ENCODE peak calls at places on chromosome 10, in eight cellular contexts. One of them, this sample, is unnamed.

GRCh38 chr10:88791924-88792323 is 10.6 kb upstream of the LIPM start:
- DNase-seq in Ammon's horn: no peak
- DNase-seq in epithelial cell of proximal tubule: no peak
- DNase-seq in GDM1: no peak
- DNase-seq in fibroblast of lung: no peak
- DNase-seq in foreskin keratinocyte: no peak
- DNase-seq in activated CD4-positive, alpha-beta T cell treated with anti-CD3 and anti-CD28 coated beads for 36 hours: peak; percentile 26
- DNase-seq in Daoy: peak; percentile 30
- DNase-seq in this sample: no peak

GRCh38 chr10:115814542-115814941 is 458.5 kb downstream of the GFRA1 start:
- DNase-seq in Ammon's horn: no peak
- DNase-seq in epithelial cell of proximal tubule: no peak
- DNase-seq in GDM1: no peak
- DNase-seq in fibroblast of lung: no peak
- DNase-seq in foreskin keratinocyte: no peak
- DNase-seq in activated CD4-positive, alpha-beta T cell treated with anti-CD3 and anti-CD28 coated beads for 36 hours: no peak
- DNase-seq in Daoy: no peak
- DNase-seq in this sample: no peak

GRCh38 chr10:119131512-119132240 is 27.8 kb downstream of the DENND10 start:
- DNase-seq in Ammon's horn: peak; percentile 53
- DNase-seq in epithelial cell of proximal tubule: peak; percentile 10
- DNase-seq in GDM1: no peak
- DNase-seq in fibroblast of lung: peak; percentile 71
- DNase-seq in foreskin keratinocyte: no peak
- DNase-seq in activated CD4-positive, alpha-beta T cell treated with anti-CD3 and anti-CD28 coated beads for 36 hours: peak; percentile 75
- DNase-seq in Daoy: peak; percentile 61
- DNase-seq in this sample: no peak

GRCh38 chr10:86968271-86968993 is at the start of gene ADIRF:
- DNase-seq in Ammon's horn: no peak
- DNase-seq in epithelial cell of proximal tubule: no peak
- DNase-seq in GDM1: no peak
- DNase-seq in fibroblast of lung: no peak
- DNase-seq in foreskin keratinocyte: no peak
- DNase-seq in activated CD4-positive, alpha-beta T cell treated with anti-CD3 and anti-CD28 coated beads for 36 hours: peak; percentile 22
- DNase-seq in Daoy: no peak
- DNase-seq in this sample: peak; percentile 1

GRCh38 chr10:100658269-100658668 is 87.1 kb upstream of the PAX2 start:
- DNase-seq in Ammon's horn: no peak
- DNase-seq in epithelial cell of proximal tubule: no peak
- DNase-seq in GDM1: no peak
- DNase-seq in fibroblast of lung: no peak
- DNase-seq in foreskin keratinocyte: no peak
- DNase-seq in activated CD4-positive, alpha-beta T cell treated with anti-CD3 and anti-CD28 coated beads for 36 hours: no peak
- DNase-seq in Daoy: no peak
- DNase-seq in this sample: no peak

GRCh38 chr10:114545071-114545470 is 113.0 kb downstream of the ABLIM1 start:
- DNase-seq in Ammon's horn: no peak
- DNase-seq in epithelial cell of proximal tubule: no peak
- DNase-seq in GDM1: no peak
- DNase-seq in fibroblast of lung: no peak
- DNase-seq in foreskin keratinocyte: no peak
- DNase-seq in activated CD4-positive, alpha-beta T cell treated with anti-CD3 and anti-CD28 coated beads for 36 hours: no peak
- DNase-seq in Daoy: no peak
- DNase-seq in this sample: no peak

GRCh38 chr10:132572545-132572937 is 35.0 kb downstream of the INPP5A start:
- DNase-seq in Ammon's horn: no peak
- DNase-seq in epithelial cell of proximal tubule: no peak
- DNase-seq in GDM1: no peak
- DNase-seq in fibroblast of lung: peak; percentile 31
- DNase-seq in foreskin keratinocyte: no peak
- DNase-seq in activated CD4-positive, alpha-beta T cell treated with anti-CD3 and anti-CD28 coated beads for 36 hours: no peak
- DNase-seq in Daoy: peak; percentile 46
- DNase-seq in this sample: no peak

GRCh38 chr10:2619927-2620326 is 447.4 kb upstream of the PFKP start:
- DNase-seq in Ammon's horn: no peak
- DNase-seq in epithelial cell of proximal tubule: no peak
- DNase-seq in GDM1: no peak
- DNase-seq in fibroblast of lung: no peak
- DNase-seq in foreskin keratinocyte: no peak
- DNase-seq in activated CD4-positive, alpha-beta T cell treated with anti-CD3 and anti-CD28 coated beads for 36 hours: no peak
- DNase-seq in Daoy: peak; percentile 64
- DNase-seq in this sample: no peak

GRCh38 chr10:3745582-3745981 is 39.4 kb downstream of the KLF6 start:
- DNase-seq in Ammon's horn: no peak
- DNase-seq in epithelial cell of proximal tubule: no peak
- DNase-seq in GDM1: no peak
- DNase-seq in fibroblast of lung: no peak
- DNase-seq in foreskin keratinocyte: no peak
- DNase-seq in activated CD4-positive, alpha-beta T cell treated with anti-CD3 and anti-CD28 coated beads for 36 hours: no peak
- DNase-seq in Daoy: no peak
- DNase-seq in this sample: no peak

GRCh38 chr10:92691042-92691590 is 1.4 kb downstream of the HHEX start:
- DNase-seq in Ammon's horn: peak; percentile 20
- DNase-seq in epithelial cell of proximal tubule: no peak
- DNase-seq in GDM1: no peak
- DNase-seq in fibroblast of lung: no peak
- DNase-seq in foreskin keratinocyte: no peak
- DNase-seq in activated CD4-positive, alpha-beta T cell treated with anti-CD3 and anti-CD28 coated beads for 36 hours: peak; percentile 16
- DNase-seq in Daoy: no peak
- DNase-seq in this sample: no peak

GRCh38 chr10:58280982-58281752 is 12.2 kb downstream of the CISD1 start:
- DNase-seq in Ammon's horn: no peak
- DNase-seq in epithelial cell of proximal tubule: no peak
- DNase-seq in GDM1: no peak
- DNase-seq in fibroblast of lung: no peak
- DNase-seq in foreskin keratinocyte: no peak
- DNase-seq in activated CD4-positive, alpha-beta T cell treated with anti-CD3 and anti-CD28 coated beads for 36 hours: no peak
- DNase-seq in Daoy: no peak
- DNase-seq in this sample: no peak

GRCh38 chr10:100345570-100346330 is 1.3 kb upstream of the SCD start:
- DNase-seq in Ammon's horn: no peak
- DNase-seq in epithelial cell of proximal tubule: peak; percentile 71
- DNase-seq in GDM1: no peak
- DNase-seq in fibroblast of lung: peak; percentile 64
- DNase-seq in foreskin keratinocyte: no peak
- DNase-seq in activated CD4-positive, alpha-beta T cell treated with anti-CD3 and anti-CD28 coated beads for 36 hours: no peak
- DNase-seq in Daoy: no peak
- DNase-seq in this sample: no peak

GRCh38 chr10:7593068-7593467 is 73.7 kb downstream of the ITIH5 start:
- DNase-seq in Ammon's horn: peak; percentile 35
- DNase-seq in epithelial cell of proximal tubule: no peak
- DNase-seq in GDM1: no peak
- DNase-seq in fibroblast of lung: peak; percentile 39
- DNase-seq in foreskin keratinocyte: no peak
- DNase-seq in activated CD4-positive, alpha-beta T cell treated with anti-CD3 and anti-CD28 coated beads for 36 hours: no peak
- DNase-seq in Daoy: no peak
- DNase-seq in this sample: no peak

GRCh38 chr10:102452672-102453340 is 1.5 kb upstream of the C10orf95 start:
- DNase-seq in Ammon's horn: peak; percentile 76
- DNase-seq in epithelial cell of proximal tubule: no peak
- DNase-seq in GDM1: no peak
- DNase-seq in fibroblast of lung: peak; percentile 68
- DNase-seq in foreskin keratinocyte: no peak
- DNase-seq in activated CD4-positive, alpha-beta T cell treated with anti-CD3 and anti-CD28 coated beads for 36 hours: peak; percentile 85
- DNase-seq in Daoy: peak; percentile 86
- DNase-seq in this sample: no peak

GRCh38 chr10:73647211-73647874 is 6.1 kb upstream of the MYOZ1 start:
- DNase-seq in Ammon's horn: peak; percentile 63
- DNase-seq in epithelial cell of proximal tubule: no peak
- DNase-seq in GDM1: no peak
- DNase-seq in fibroblast of lung: peak; percentile 56
- DNase-seq in foreskin keratinocyte: no peak
- DNase-seq in activated CD4-positive, alpha-beta T cell treated with anti-CD3 and anti-CD28 coated beads for 36 hours: peak; percentile 48
- DNase-seq in Daoy: no peak
- DNase-seq in this sample: peak; percentile 58

GRCh38 chr10:1280436-1281401 is 224.5 kb downstream of the WDR37 start:
- DNase-seq in Ammon's horn: no peak
- DNase-seq in epithelial cell of proximal tubule: no peak
- DNase-seq in GDM1: no peak
- DNase-seq in fibroblast of lung: no peak
- DNase-seq in foreskin keratinocyte: no peak
- DNase-seq in activated CD4-positive, alpha-beta T cell treated with anti-CD3 and anti-CD28 coated beads for 36 hours: no peak
- DNase-seq in Daoy: no peak
- DNase-seq in this sample: no peak

GRCh38 chr10:129491123-129491734 is 24.2 kb downstream of the MGMT start:
- DNase-seq in Ammon's horn: no peak
- DNase-seq in epithelial cell of proximal tubule: no peak
- DNase-seq in GDM1: no peak
- DNase-seq in fibroblast of lung: peak; percentile 38
- DNase-seq in foreskin keratinocyte: no peak
- DNase-seq in activated CD4-positive, alpha-beta T cell treated with anti-CD3 and anti-CD28 coated beads for 36 hours: no peak
- DNase-seq in Daoy: no peak
- DNase-seq in this sample: no peak

GRCh38 chr10:114492351-114493037 is 88.2 kb upstream of the AFAP1L2 start:
- DNase-seq in Ammon's horn: no peak
- DNase-seq in epithelial cell of proximal tubule: no peak
- DNase-seq in GDM1: no peak
- DNase-seq in fibroblast of lung: no peak
- DNase-seq in foreskin keratinocyte: no peak
- DNase-seq in activated CD4-positive, alpha-beta T cell treated with anti-CD3 and anti-CD28 coated beads for 36 hours: peak; percentile 69
- DNase-seq in Daoy: no peak
- DNase-seq in this sample: no peak

GRCh38 chr10:46293832-46294640 is 7.2 kb downstream of the ANTXRL start:
- DNase-seq in Ammon's horn: no peak
- DNase-seq in epithelial cell of proximal tubule: no peak
- DNase-seq in GDM1: no peak
- DNase-seq in fibroblast of lung: no peak
- DNase-seq in foreskin keratinocyte: no peak
- DNase-seq in activated CD4-positive, alpha-beta T cell treated with anti-CD3 and anti-CD28 coated beads for 36 hours: peak; percentile 1
- DNase-seq in Daoy: no peak
- DNase-seq in this sample: no peak

GRCh38 chr10:111873041-111873440 is 310.5 kb downstream of the GPAM start:
- DNase-seq in Ammon's horn: no peak
- DNase-seq in epithelial cell of proximal tubule: no peak
- DNase-seq in GDM1: no peak
- DNase-seq in fibroblast of lung: no peak
- DNase-seq in foreskin keratinocyte: no peak
- DNase-seq in activated CD4-positive, alpha-beta T cell treated with anti-CD3 and anti-CD28 coated beads for 36 hours: no peak
- DNase-seq in Daoy: no peak
- DNase-seq in this sample: no peak

GRCh38 chr10:119735451-119735850 is 9.6 kb downstream of the INPP5F start:
- DNase-seq in Ammon's horn: no peak
- DNase-seq in epithelial cell of proximal tubule: no peak
- DNase-seq in GDM1: no peak
- DNase-seq in fibroblast of lung: no peak
- DNase-seq in foreskin keratinocyte: no peak
- DNase-seq in activated CD4-positive, alpha-beta T cell treated with anti-CD3 and anti-CD28 coated beads for 36 hours: no peak
- DNase-seq in Daoy: no peak
- DNase-seq in this sample: no peak

GRCh38 chr10:111316607-111317006 is 239.8 kb downstream of the ADRA2A start:
- DNase-seq in Ammon's horn: no peak
- DNase-seq in epithelial cell of proximal tubule: no peak
- DNase-seq in GDM1: no peak
- DNase-seq in fibroblast of lung: no peak
- DNase-seq in foreskin keratinocyte: no peak
- DNase-seq in activated CD4-positive, alpha-beta T cell treated with anti-CD3 and anti-CD28 coated beads for 36 hours: no peak
- DNase-seq in Daoy: no peak
- DNase-seq in this sample: no peak

GRCh38 chr10:80133221-80133620 is 691 bp downstream of the PLAC9 start:
- DNase-seq in Ammon's horn: no peak
- DNase-seq in epithelial cell of proximal tubule: no peak
- DNase-seq in GDM1: no peak
- DNase-seq in fibroblast of lung: peak; percentile 74
- DNase-seq in foreskin keratinocyte: no peak
- DNase-seq in activated CD4-positive, alpha-beta T cell treated with anti-CD3 and anti-CD28 coated beads for 36 hours: no peak
- DNase-seq in Daoy: no peak
- DNase-seq in this sample: no peak

GRCh38 chr10:115432188-115432819 is 339.1 kb downstream of the ATRNL1 start:
- DNase-seq in Ammon's horn: no peak
- DNase-seq in epithelial cell of proximal tubule: no peak
- DNase-seq in GDM1: no peak
- DNase-seq in fibroblast of lung: peak; percentile 61
- DNase-seq in foreskin keratinocyte: no peak
- DNase-seq in activated CD4-positive, alpha-beta T cell treated with anti-CD3 and anti-CD28 coated beads for 36 hours: no peak
- DNase-seq in Daoy: peak; percentile 1
- DNase-seq in this sample: no peak

GRCh38 chr10:60732240-60733188 is 45.8 kb upstream of the CDK1 start:
- DNase-seq in Ammon's horn: no peak
- DNase-seq in epithelial cell of proximal tubule: no peak
- DNase-seq in GDM1: no peak
- DNase-seq in fibroblast of lung: no peak
- DNase-seq in foreskin keratinocyte: no peak
- DNase-seq in activated CD4-positive, alpha-beta T cell treated with anti-CD3 and anti-CD28 coated beads for 36 hours: peak; percentile 45
- DNase-seq in Daoy: peak; percentile 10
- DNase-seq in this sample: peak; percentile 53

GRCh38 chr10:19788075-19788686 is 28.1 kb upstream of the PLXDC2 start:
- DNase-seq in Ammon's horn: peak; percentile 52
- DNase-seq in epithelial cell of proximal tubule: no peak
- DNase-seq in GDM1: peak; percentile 22
- DNase-seq in fibroblast of lung: peak; percentile 80
- DNase-seq in foreskin keratinocyte: no peak
- DNase-seq in activated CD4-positive, alpha-beta T cell treated with anti-CD3 and anti-CD28 coated beads for 36 hours: peak; percentile 26
- DNase-seq in Daoy: peak; percentile 6
- DNase-seq in this sample: peak; percentile 4

GRCh38 chr10:70588852-70589570 is 13.5 kb downstream of the PRF1 start:
- DNase-seq in Ammon's horn: no peak
- DNase-seq in epithelial cell of proximal tubule: no peak
- DNase-seq in GDM1: no peak
- DNase-seq in fibroblast of lung: no peak
- DNase-seq in foreskin keratinocyte: no peak
- DNase-seq in activated CD4-positive, alpha-beta T cell treated with anti-CD3 and anti-CD28 coated beads for 36 hours: no peak
- DNase-seq in Daoy: no peak
- DNase-seq in this sample: no peak

GRCh38 chr10:86945361-86946214 is 11.8 kb downstream of the MMRN2 start:
- DNase-seq in Ammon's horn: no peak
- DNase-seq in epithelial cell of proximal tubule: no peak
- DNase-seq in GDM1: no peak
- DNase-seq in fibroblast of lung: no peak
- DNase-seq in foreskin keratinocyte: no peak
- DNase-seq in activated CD4-positive, alpha-beta T cell treated with anti-CD3 and anti-CD28 coated beads for 36 hours: no peak
- DNase-seq in Daoy: peak; percentile 39
- DNase-seq in this sample: no peak

GRCh38 chr10:127853868-127854768 is 38.6 kb downstream of the CLRN3 start:
- DNase-seq in Ammon's horn: peak; percentile 93
- DNase-seq in epithelial cell of proximal tubule: no peak
- DNase-seq in GDM1: peak; percentile 51
- DNase-seq in fibroblast of lung: peak; percentile 65
- DNase-seq in foreskin keratinocyte: no peak
- DNase-seq in activated CD4-positive, alpha-beta T cell treated with anti-CD3 and anti-CD28 coated beads for 36 hours: peak; percentile 74
- DNase-seq in Daoy: peak; percentile 68
- DNase-seq in this sample: peak; percentile 71

GRCh38 chr10:56319386-56319785 is 41.7 kb downstream of the ZWINT start:
- DNase-seq in Ammon's horn: no peak
- DNase-seq in epithelial cell of proximal tubule: no peak
- DNase-seq in GDM1: no peak
- DNase-seq in fibroblast of lung: peak; percentile 0
- DNase-seq in foreskin keratinocyte: peak; percentile 88
- DNase-seq in activated CD4-positive, alpha-beta T cell treated with anti-CD3 and anti-CD28 coated beads for 36 hours: no peak
- DNase-seq in Daoy: no peak
- DNase-seq in this sample: no peak

GRCh38 chr10:124339951-124340760 is 78.6 kb downstream of the OAT start:
- DNase-seq in Ammon's horn: no peak
- DNase-seq in epithelial cell of proximal tubule: no peak
- DNase-seq in GDM1: no peak
- DNase-seq in fibroblast of lung: peak; percentile 98
- DNase-seq in foreskin keratinocyte: no peak
- DNase-seq in activated CD4-positive, alpha-beta T cell treated with anti-CD3 and anti-CD28 coated beads for 36 hours: no peak
- DNase-seq in Daoy: peak; percentile 51
- DNase-seq in this sample: no peak

GRCh38 chr10:120423350-120424197 is 33.5 kb upstream of the PLPP4 start:
- DNase-seq in Ammon's horn: peak; percentile 74
- DNase-seq in epithelial cell of proximal tubule: no peak
- DNase-seq in GDM1: peak; percentile 21
- DNase-seq in fibroblast of lung: no peak
- DNase-seq in foreskin keratinocyte: peak; percentile 54
- DNase-seq in activated CD4-positive, alpha-beta T cell treated with anti-CD3 and anti-CD28 coated beads for 36 hours: peak; percentile 57
- DNase-seq in Daoy: peak; percentile 72
- DNase-seq in this sample: peak; percentile 59

GRCh38 chr10:66671562-66671961 is 254.3 kb upstream of the LRRTM3 start:
- DNase-seq in Ammon's horn: no peak
- DNase-seq in epithelial cell of proximal tubule: no peak
- DNase-seq in GDM1: no peak
- DNase-seq in fibroblast of lung: no peak
- DNase-seq in foreskin keratinocyte: peak; percentile 62
- DNase-seq in activated CD4-positive, alpha-beta T cell treated with anti-CD3 and anti-CD28 coated beads for 36 hours: no peak
- DNase-seq in Daoy: no peak
- DNase-seq in this sample: no peak

GRCh38 chr10:127462643-127463295 is 86.3 kb upstream of the NPS start:
- DNase-seq in Ammon's horn: no peak
- DNase-seq in epithelial cell of proximal tubule: no peak
- DNase-seq in GDM1: no peak
- DNase-seq in fibroblast of lung: no peak
- DNase-seq in foreskin keratinocyte: no peak
- DNase-seq in activated CD4-positive, alpha-beta T cell treated with anti-CD3 and anti-CD28 coated beads for 36 hours: no peak
- DNase-seq in Daoy: no peak
- DNase-seq in this sample: no peak